ENCODE peak calls at places on chromosomes 4 and X, in five cellular contexts. Q is HEK293T, H is HepG2, F is GM12878, N is SK-N-SH. P is an unnamed sample.
A peak's percentile ranks its signal among the peaks of the same experiment; 100 is the strongest.

GRCh38 chrX:153628665-153629064 is 18.3 kb upstream of the DUSP9 start:
- DNase-seq in Q (no peak), H (no peak), N (peak; percentile 16), F (no peak), P (no peak)

GRCh38 chrX:81355436-81355835 is 153.5 kb downstream of the SH3BGRL start:
- DNase-seq in F (no peak), N (no peak), Q (no peak), H (no peak), P (no peak)

GRCh38 chr4:61160484-61160883 is 39.6 kb upstream of the ADGRL3 start:
- DNase-seq in N (no peak), Q (no peak), F (no peak), H (no peak), P (no peak)

GRCh38 chr4:20825493-20825892 is 125.2 kb downstream of the PACRGL start:
- DNase-seq in F (no peak), H (no peak), N (no peak), Q (no peak), P (no peak)

GRCh38 chr4:73067971-73068394 is 1.5 kb downstream of the COX18 start:
- DNase-seq in H (no peak), N (no peak), Q (no peak), F (no peak), P (no peak)

GRCh38 chr4:1881709-1882108 is 10.5 kb downstream of the NSD2 start:
- DNase-seq in F (no peak), N (no peak), Q (no peak), H (no peak), P (peak; percentile 48)

GRCh38 chr4:110586137-110586850 is 36.6 kb downstream of the PITX2 start:
- DNase-seq in N (peak; percentile 37), F (no peak), Q (peak; percentile 57), H (no peak), P (peak; percentile 4)

GRCh38 chr4:3135155-3136011 is 60.9 kb downstream of the HTT start:
- DNase-seq in N (no peak), Q (no peak), F (no peak), H (peak; percentile 45), P (no peak)

GRCh38 chr4:94934201-94934600 is 176.4 kb downstream of the BMPR1B start:
- DNase-seq in H (no peak), N (no peak), F (no peak), Q (no peak), P (no peak)

GRCh38 chrX:131792789-131793462 is 230.2 kb upstream of the STK26 start:
- DNase-seq in F (peak; percentile 90), Q (peak; percentile 59), H (no peak), N (peak; percentile 68), P (no peak)

GRCh38 chr4:90536408-90536807 is 409.2 kb downstream of the CCSER1 start:
- DNase-seq in H (no peak), N (peak; percentile 10), Q (no peak), F (no peak), P (no peak)

GRCh38 chr4:31896349-31896748 is 1176.2 kb downstream of the PCDH7 start:
- DNase-seq in H (no peak), N (no peak), Q (no peak), F (no peak), P (no peak)

GRCh38 chr4:1792832-1793495 is at the start of gene FGFR3:
- DNase-seq in N (peak; percentile 99), F (no peak), Q (peak; percentile 94), H (peak; percentile 48), P (peak; percentile 98)

GRCh38 chr4:151251922-151252321 is 25.0 kb upstream of the PRSS48 start:
- DNase-seq in F (no peak), H (peak; percentile 91), N (no peak), Q (no peak), P (no peak)

GRCh38 chrX:80807606-80808159 is 2.0 kb downstream of the BRWD3 start:
- DNase-seq in H (no peak), F (no peak), N (peak; percentile 79), Q (peak; percentile 67), P (peak; percentile 7)

GRCh38 chrX:39439910-39440733 is 638.9 kb downstream of the MID1IP1 start:
- DNase-seq in F (peak; percentile 36), Q (no peak), H (no peak), N (no peak), P (peak; percentile 45)

GRCh38 chr4:6581566-6582121 is 6.7 kb downstream of the MAN2B2 start:
- DNase-seq in N (no peak), H (no peak), Q (no peak), F (no peak), P (no peak)

GRCh38 chr4:168167714-168168284 is 75.5 kb downstream of the ANXA10 start:
- DNase-seq in Q (no peak), N (no peak), F (no peak), H (no peak), P (no peak)

GRCh38 chr4:1598206-1598605 is 85.9 kb downstream of the FAM53A start:
- DNase-seq in Q (no peak), F (no peak), H (no peak), N (no peak), P (no peak)

GRCh38 chrX:81202413-81202794 is 502 bp downstream of the SH3BGRL start:
- DNase-seq in F (no peak), N (no peak), H (no peak), Q (no peak), P (peak; percentile 2)

GRCh38 chr4:89800527-89801103 is 36.3 kb downstream of the SNCA start:
- DNase-seq in F (no peak), N (no peak), Q (no peak), H (no peak), P (no peak)

GRCh38 chrX:56576721-56577120 is 13.3 kb downstream of the UBQLN2 start:
- DNase-seq in H (no peak), F (no peak), Q (no peak), N (no peak), P (no peak)

GRCh38 chr4:1300466-1301455 is 11.1 kb downstream of the MAEA start:
- DNase-seq in Q (no peak), N (peak; percentile 10), F (no peak), H (no peak), P (no peak)

GRCh38 chr4:102683846-102684581 is 76.8 kb downstream of the MANBA start:
- DNase-seq in H (no peak), N (no peak), F (no peak), Q (no peak), P (no peak)

GRCh38 chr4:112514079-112514448 is 1.9 kb downstream of the NEUROG2 start:
- DNase-seq in N (peak; percentile 33), Q (peak; percentile 21), F (no peak), H (no peak), P (no peak)

GRCh38 chrX:12548746-12549145 is 242.5 kb upstream of the PRPS2 start:
- DNase-seq in Q (peak; percentile 17), H (no peak), N (no peak), F (no peak), P (peak; percentile 0)
- TF ChIP-seq FOXM1 in Q (no peak), H (no peak), N (no peak), F (no peak), P (no peak)

GRCh38 chr4:19725130-19725529 is 526.6 kb upstream of the SLIT2 start:
- DNase-seq in F (no peak), N (no peak), H (no peak), Q (no peak), P (no peak)

GRCh38 chr4:19727141-19727540 is 524.6 kb upstream of the SLIT2 start:
- DNase-seq in Q (no peak), H (no peak), F (no peak), N (no peak), P (no peak)

GRCh38 chr4:19721587-19721986 is 530.1 kb upstream of the SLIT2 start:
- DNase-seq in Q (no peak), N (no peak), F (no peak), H (no peak), P (no peak)

DNA sequence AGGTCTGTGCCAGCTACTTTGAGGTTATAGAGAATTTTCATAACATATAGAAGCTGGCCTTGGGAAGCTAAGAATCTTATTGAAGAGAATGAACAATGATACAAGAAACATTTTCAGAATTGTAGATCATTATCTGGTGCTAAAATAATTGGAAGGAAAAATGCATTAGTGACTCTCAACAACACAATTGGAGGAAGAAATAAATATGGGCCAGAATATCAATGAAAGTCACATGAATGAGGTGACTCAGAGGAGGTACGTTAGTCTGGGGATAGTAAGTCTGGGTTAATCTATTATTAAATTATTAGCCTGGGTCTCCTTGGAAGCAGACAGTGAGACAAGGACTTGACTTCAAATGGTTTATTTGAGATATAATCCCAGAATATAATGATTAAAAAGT is 529.3 kb upstream of the SLIT2 start:
- DNase-seq in F (no peak), H (no peak), Q (no peak), N (no peak), P (no peak)
- TF ChIP-seq FOXM1 in F (no peak), H (no peak), Q (no peak), N (no peak), P (no peak)

GRCh38 chr4:10008208-10009005 is 12.9 kb downstream of the SLC2A9 start:
- DNase-seq in H (no peak), Q (no peak), F (no peak), N (peak; percentile 63), P (no peak)
- TF ChIP-seq FOXM1 in H (no peak), Q (no peak), F (no peak), N (no peak), P (no peak)

GRCh38 chrX:87236836-87237235 is 280.8 kb upstream of the KLHL4 start:
- DNase-seq in Q (no peak), F (no peak), H (no peak), N (no peak), P (no peak)
- TF ChIP-seq FOXM1 in Q (no peak), F (no peak), H (no peak), N (no peak), P (no peak)

DNA sequence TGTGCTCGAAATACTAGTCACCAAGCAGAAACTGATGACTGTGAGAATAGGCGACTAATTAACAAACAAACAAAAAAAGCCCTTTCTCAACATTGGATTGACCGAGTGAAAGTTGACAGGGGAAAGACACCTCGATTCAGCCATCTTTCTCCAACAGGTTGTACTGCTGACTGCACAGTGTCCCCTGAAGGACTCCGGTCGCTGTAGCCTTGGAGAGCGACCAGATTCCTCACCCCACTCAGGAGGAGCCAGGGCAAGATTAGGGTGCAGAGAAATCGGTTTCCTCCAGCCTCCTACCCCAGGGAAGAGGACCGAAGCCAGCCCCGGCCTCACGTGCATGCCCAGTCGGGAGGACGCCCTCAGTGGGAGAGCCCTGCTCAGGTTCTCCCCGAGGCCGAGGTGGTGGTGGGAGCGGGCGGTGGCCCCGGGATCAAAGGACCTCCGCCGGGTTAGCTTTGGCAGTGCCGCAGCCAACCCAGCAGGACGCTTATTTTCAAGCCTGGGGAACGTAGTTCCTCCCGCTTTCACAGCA is 1.1 kb upstream of the RAP1GDS1 start:
- DNase-seq in N (peak; percentile 73), Q (no peak), F (no peak), H (peak; percentile 52), P (no peak)
- TF ChIP-seq FOXM1 in N (no peak), Q (no peak), F (no peak), H (no peak), P (no peak)

GRCh38 chr4:158171456-158171790 is 1.4 kb downstream of the GASK1B start:
- DNase-seq in Q (no peak), F (no peak), H (no peak), N (no peak), P (no peak)

GRCh38 chr4:158168606-158169005 is 4.2 kb downstream of the GASK1B start:
- DNase-seq in Q (no peak), N (no peak), H (peak; percentile 5), F (no peak), P (no peak)

GRCh38 chr4:158169516-158169915 is 3.3 kb downstream of the GASK1B start:
- DNase-seq in F (no peak), H (no peak), Q (no peak), N (no peak), P (no peak)

GRCh38 chr4:158170691-158171455 is 2.0 kb downstream of the GASK1B start:
- DNase-seq in F (no peak), Q (no peak), H (peak; percentile 55), N (no peak), P (peak; percentile 40)

GRCh38 chr4:158169931-158170690 is 2.7 kb downstream of the GASK1B start:
- DNase-seq in N (no peak), F (no peak), H (peak; percentile 4), Q (no peak), P (no peak)
- TF ChIP-seq FOXM1 in N (no peak), F (no peak), H (no peak), Q (no peak), P (no peak)